ENCODE peak calls at places on chromosomes 16 and 17, in five cellular contexts. C is cardiac fibroblast, V is esophagus squamous epithelium, F is tibial artery, Z is body of pancreas. I is an unnamed sample.

GRCh38 chr17:62657664-62658063 is 30.2 kb downstream of the MRC2 start:
- DNase-seq in F (no peak), V (no peak), C (no peak), Z (no peak), I (no peak)

GRCh38 chr16:23595246-23595950 is 718 bp downstream of the NDUFAB1 start:
- DNase-seq in V (no peak), C (no peak), Z (no peak), F (no peak), I (no peak)

GRCh38 chr16:19822534-19822933 is 62.1 kb downstream of the GPRC5B start:
- DNase-seq in Z (no peak), C (peak; percentile 65), F (no peak), V (no peak), I (no peak)

GRCh38 chr17:4678448-4679026 is 25.4 kb downstream of the PELP1 start:
- DNase-seq in Z (peak; percentile 8), F (no peak), V (no peak), C (peak; percentile 91), I (no peak)

GRCh38 chr17:28407130-28407973 is 1.3 kb upstream of the SLC46A1 start:
- DNase-seq in V (no peak), F (no peak), Z (no peak), C (no peak), I (no peak)

GRCh38 chr17:13825526-13826040 is 223.9 kb upstream of the HS3ST3A1 start:
- DNase-seq in V (no peak), F (no peak), Z (no peak), C (no peak), I (no peak)

GRCh38 chr16:10619271-10619849 is 39.0 kb upstream of the EMP2 start:
- DNase-seq in Z (no peak), F (no peak), C (no peak), V (no peak), I (no peak)

GRCh38 chr16:12330977-12331376 is 354.4 kb downstream of the SNX29 start:
- DNase-seq in V (no peak), F (no peak), Z (no peak), C (no peak), I (no peak)

GRCh38 chr17:66952031-66952524 is 12.4 kb upstream of the CACNG4 start:
- DNase-seq in F (no peak), C (peak; percentile 94), Z (peak; percentile 30), V (no peak), I (no peak)

DNA sequence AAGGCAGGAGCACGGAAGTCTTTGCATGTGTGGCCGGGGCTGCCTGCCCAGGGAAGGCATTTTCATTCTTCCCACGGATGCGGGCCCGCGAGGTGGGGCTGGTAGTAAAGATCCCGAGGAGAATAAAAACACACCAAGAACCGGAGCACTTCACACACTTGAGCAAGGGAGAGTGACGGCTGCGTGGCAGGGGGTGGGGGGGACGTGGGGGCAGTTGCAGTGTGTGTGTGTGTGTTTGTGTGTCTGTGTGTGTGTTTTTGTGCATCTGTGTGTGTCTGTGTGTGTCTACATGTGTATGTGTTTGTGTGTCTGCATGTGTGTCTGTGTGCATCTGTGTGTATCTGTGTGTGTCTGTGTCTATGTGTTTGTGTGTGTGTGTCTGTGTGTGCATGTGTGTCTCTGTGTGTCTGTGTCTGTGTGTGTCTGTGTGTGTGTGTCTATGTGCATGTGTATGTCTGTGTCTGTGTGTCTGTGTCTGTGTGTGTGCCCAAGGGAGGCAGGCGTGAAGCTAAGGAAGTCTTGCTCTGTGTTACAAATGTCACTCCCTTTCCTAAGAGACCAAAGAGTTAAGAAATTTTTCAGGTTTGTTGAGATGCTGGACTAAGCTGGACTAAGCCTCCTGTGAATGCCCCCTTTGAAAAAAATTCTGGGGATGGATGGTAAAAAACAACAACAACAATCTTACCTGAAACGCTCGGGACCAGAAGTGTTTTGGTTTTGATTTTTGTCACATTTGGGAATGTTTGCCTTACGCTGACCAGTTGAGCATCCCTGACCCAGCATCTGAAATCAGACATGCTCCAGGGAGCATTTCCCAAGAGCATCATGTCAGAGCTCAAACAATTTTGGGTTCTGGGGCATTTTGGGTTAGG is 48.9 kb upstream of the ZNF469 start:
- DNase-seq in C (peak; percentile 23), F (no peak), V (no peak), Z (no peak), I (no peak)
- H3K4me3 ChIP-seq in C (no peak overlapping the region), F (no peak overlapping the region), V (no peak overlapping the region), Z (no peak overlapping the region), I (peak overlapping the region; percentile 30)

DNA sequence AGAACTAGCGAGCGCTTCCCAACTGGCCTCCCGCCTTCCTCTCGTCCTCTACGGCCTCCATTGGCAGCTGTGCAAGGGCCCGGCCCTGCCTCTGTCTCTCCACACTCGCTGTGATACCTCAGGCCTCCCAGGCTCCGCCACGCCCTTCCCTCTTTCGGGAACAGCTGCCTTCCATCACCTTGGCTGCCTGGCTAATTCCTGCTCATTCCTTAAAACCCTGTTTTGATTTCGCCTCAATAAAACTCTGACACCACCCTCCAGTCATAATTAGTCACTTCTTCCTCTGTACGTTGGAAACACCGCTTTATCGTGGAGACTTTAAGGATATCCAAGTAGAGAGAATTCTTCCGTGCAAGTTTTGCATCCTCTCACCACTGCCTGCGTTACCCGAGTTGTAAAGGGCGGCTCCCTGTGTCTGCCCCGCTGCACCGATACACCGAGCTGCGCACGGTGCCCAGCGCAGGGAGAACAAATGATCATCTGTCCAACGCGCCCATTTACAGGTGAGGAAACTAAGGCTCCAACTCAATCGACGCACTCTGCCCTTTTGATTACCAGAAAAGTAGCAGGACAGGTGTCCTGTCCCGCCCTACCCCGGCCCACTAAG is 139.6 kb downstream of the SEC14L1 start:
- DNase-seq in Z (no peak), V (no peak), F (no peak), C (peak; percentile 89), I (no peak)
- H3K4me3 ChIP-seq in Z (no peak overlapping the region), V (peak overlapping the region; percentile 51), F (peak overlapping the region; percentile 53), C (peak overlapping the region; percentile 36), I (peak overlapping the region; percentile 67)

GRCh38 chr16:49492896-49493620 is 119.5 kb downstream of the C16orf78 start:
- DNase-seq in V (no peak), Z (no peak), F (peak; percentile 17), C (no peak), I (no peak)

GRCh38 chr16:49491111-49491670 is 117.6 kb downstream of the C16orf78 start:
- DNase-seq in F (peak; percentile 14), C (no peak), Z (no peak), V (no peak), I (no peak)

GRCh38 chr16:49492090-49492801 is 118.6 kb downstream of the C16orf78 start:
- DNase-seq in Z (no peak), F (peak; percentile 32), C (peak; percentile 9), V (no peak), I (no peak)

GRCh38 chr16:49490321-49490705 is 116.7 kb downstream of the C16orf78 start:
- DNase-seq in F (peak; percentile 4), V (no peak), C (no peak), Z (no peak), I (no peak)

GRCh38 chr16:49491736-49492089 is 118.1 kb downstream of the C16orf78 start:
- DNase-seq in C (no peak), V (no peak), Z (peak; percentile 13), F (peak; percentile 44), I (no peak)
- H3K4me3 ChIP-seq in C (no peak overlapping the region), V (peak overlapping the region; percentile 6), Z (no peak overlapping the region), F (peak overlapping the region; percentile 42), I (peak overlapping the region; percentile 66)

DNA sequence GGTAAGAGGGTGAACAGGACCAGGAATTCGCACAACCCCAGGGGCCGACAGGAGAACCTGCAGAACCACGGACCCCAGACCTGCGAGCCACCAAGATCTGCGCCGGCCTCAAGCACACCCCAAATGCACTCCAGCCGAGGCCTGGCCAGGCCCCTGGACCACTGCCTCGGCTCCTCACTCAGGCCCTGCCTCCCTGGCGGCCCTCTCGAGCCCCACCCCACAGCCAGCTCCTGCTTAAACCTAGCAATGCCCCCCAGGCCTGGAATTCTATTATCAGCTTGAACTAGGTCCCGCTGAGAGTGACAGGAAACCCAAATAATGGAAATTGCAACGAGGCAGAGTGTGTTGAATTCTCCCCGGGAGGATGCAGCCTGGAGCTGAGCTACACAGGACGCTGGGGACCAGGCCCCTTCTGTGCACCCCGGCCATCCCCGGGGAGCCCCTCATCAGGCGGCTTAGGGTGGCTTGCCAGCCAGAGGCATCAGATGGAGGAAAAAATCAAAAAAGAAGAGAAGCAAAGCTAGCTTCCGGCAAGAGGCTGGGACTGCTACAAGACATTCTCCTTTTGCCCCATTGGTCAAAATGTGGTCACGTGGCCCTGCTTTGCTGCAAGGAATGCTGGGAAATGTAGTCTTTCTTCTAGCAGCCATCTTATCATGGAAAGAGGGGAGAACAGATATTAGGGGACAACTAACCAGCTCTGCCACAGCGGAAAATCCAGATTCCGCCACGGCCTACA is 2.4 kb upstream of the ENPP7 start:
- DNase-seq in F (peak; percentile 86), V (peak; percentile 53), C (peak; percentile 95), Z (peak; percentile 91), I (no peak)
- H3K4me3 ChIP-seq in F (peak overlapping the region; percentile 52), V (peak overlapping the region; percentile 17), C (peak overlapping the region; percentile 9), Z (no peak overlapping the region), I (peak overlapping the region; percentile 53)

I was measured in coronary artery.